ENCODE peak calls at places on chromosomes 4 and X, in five cellular contexts. B is fibroblast of mammary gland; I is HCEC 1CT; C is stimulated activated CD4-positive, alpha-beta T cell treated with anti-CD3 and anti-CD28 coated beads, Interleukin-2, amount 100 ng/mL, for 48 hours; A is iris pigment epithelial cell. T is an unnamed sample.

GRCh38 chr4:148065069-148065468 is 333.2 kb downstream of the ARHGAP10 start:
- DNase-seq in B (peak), I (no peak), C (no peak), A (peak), T (no peak)

GRCh38 chrX:20527458-20528099 is 260.9 kb upstream of the RPS6KA3 start:
- DNase-seq in B (peak), I (peak), C (no peak), A (no peak), T (no peak)

GRCh38 chr4:149293233-149293632 is 522.4 kb downstream of the IQCM start:
- DNase-seq in B (peak), I (no peak), C (no peak), A (no peak), T (no peak)

GRCh38 chrX:71541546-71542022 is 8.7 kb downstream of the OGT start:
- DNase-seq in B (peak), I (peak), C (no peak), A (peak), T (no peak)

GRCh38 chrX:103831342-103831802 is 685 bp downstream of the RAB9B start:
- DNase-seq in B (no peak), I (no peak), C (peak), A (no peak), T (peak)

GRCh38 chr4:650951-651883 is 22.9 kb downstream of the ATP5ME start:
- DNase-seq in B (no peak), I (no peak), C (no peak), A (no peak), T (no peak)

GRCh38 chr4:156830356-156830755 is 141.2 kb downstream of the PDGFC start:
- DNase-seq in B (peak), I (peak), C (no peak), A (peak), T (no peak)

GRCh38 chrX:77918568-77918967 is 8.1 kb downstream of the ATP7A start:
- DNase-seq in B (peak), I (no peak), C (no peak), A (peak), T (no peak)

GRCh38 chrX:23907496-23908218 is at the start of the genes APOO and CXorf58:
- DNase-seq in B (peak), I (peak), C (peak), A (peak), T (no peak)

GRCh38 chrX:1451676-1452496 is 823 bp downstream of the ASMTL start:
- DNase-seq in B (no peak), I (no peak), C (no peak), A (no peak), T (no peak)

GRCh38 chr4:75229783-75230570 is 284.2 kb downstream of the RCHY1 start:
- DNase-seq in B (no peak), I (no peak), C (no peak), A (peak), T (no peak)

GRCh38 chr4:132383571-132384199 is 765.4 kb upstream of the PCDH10 start:
- DNase-seq in B (no peak), I (peak), C (no peak), A (peak), T (no peak)

GRCh38 chr4:28730304-28730703 is 1869.7 kb downstream of the STIM2 start:
- DNase-seq in B (no peak), I (no peak), C (no peak), A (no peak), T (no peak)

GRCh38 chr4:108113229-108113628 is 55.5 kb downstream of the LEF1 start:
- DNase-seq in B (peak), I (no peak), C (no peak), A (no peak), T (no peak)

GRCh38 chrX:129686422-129686948 is 31.7 kb upstream of the APLN start:
- DNase-seq in B (peak), I (no peak), C (no peak), A (no peak), T (no peak)

GRCh38 chr4:53175640-53176039 is 190.2 kb downstream of the SCFD2 start:
- DNase-seq in B (no peak), I (no peak), C (no peak), A (no peak), T (no peak)

GRCh38 chr4:154471032-154471431 is 20.6 kb downstream of the DCHS2 start:
- DNase-seq in B (no peak), I (no peak), C (no peak), A (no peak), T (no peak)

GRCh38 chrX:38225093-38225492 is 4.4 kb upstream of the SRPX start:
- DNase-seq in B (peak), I (peak), C (no peak), A (peak), T (no peak)

GRCh38 chr4:185573651-185574199 is 38.4 kb upstream of the PDLIM3 start:
- DNase-seq in B (peak), I (peak), C (no peak), A (peak), T (no peak)

GRCh38 chrX:136306182-136306581 is 5.4 kb downstream of the ADGRG4 start:
- DNase-seq in B (no peak), I (no peak), C (no peak), A (no peak), T (no peak)

GRCh38 chr4:86595426-86595805 is 1.3 kb downstream of the PTPN13 start:
- DNase-seq in B (peak), I (no peak), C (no peak), A (peak), T (no peak)

GRCh38 chr4:182825003-182825402 is 92.2 kb downstream of the DCTD start:
- DNase-seq in B (no peak), I (no peak), C (no peak), A (no peak), T (no peak)

GRCh38 chr4:5712517-5712916 is 1.5 kb downstream of the EVC start:
- DNase-seq in B (peak), I (peak), C (no peak), A (peak), T (no peak)

GRCh38 chr4:183906736-183907651 is 1.9 kb downstream of the STOX2 start:
- DNase-seq in B (no peak), I (no peak), C (no peak), A (no peak), T (no peak)

GRCh38 chrX:100804780-100805179 is 15.4 kb upstream of the CSTF2 start:
- DNase-seq in B (no peak), I (no peak), C (no peak), A (no peak), T (no peak)

GRCh38 chr4:100302061-100303026 is 112.1 kb upstream of the DDIT4L start:
- DNase-seq in B (no peak), I (no peak), C (no peak), A (no peak), T (no peak)

GRCh38 chr4:116849620-116850019 is 235.8 kb downstream of the TRAM1L1 start:
- DNase-seq in B (no peak), I (no peak), C (no peak), A (no peak), T (no peak)

GRCh38 chr4:84582988-84583870 is at the start of gene CDS1:
- DNase-seq in B (no peak), I (no peak), C (peak), A (no peak), T (no peak)

GRCh38 chr4:57865264-57865663 is 755.1 kb upstream of the IGFBP7 start:
- DNase-seq in B (no peak), I (no peak), C (no peak), A (no peak), T (no peak)

GRCh38 chr4:63460075-63460474 is 949.2 kb downstream of the TECRL start:
- DNase-seq in B (no peak), I (no peak), C (no peak), A (no peak), T (no peak)

T was measured in Panc1.